ENCODE peak calls at places on chromosomes 7 and 10, in five cellular contexts. O, H, X, Q and J are unnamed samples.

GRCh38 chr10:3433988-3434387 is 261.4 kb upstream of the PITRM1 start:
- DNase-seq in X (no peak), O (no peak), H (no peak), Q (no peak), J (no peak)

GRCh38 chr7:20558963-20559716 is 56.3 kb upstream of the ABCB5 start:
- DNase-seq in Q (no peak), H (no peak), O (no peak), X (no peak), J (no peak)

GRCh38 chr7:66871076-66871475 is 49.9 kb upstream of the TMEM248 start:
- DNase-seq in H (no peak), Q (no peak), O (no peak), X (no peak), J (no peak)

GRCh38 chr10:651700-652099 is 37.8 kb downstream of the DIP2C start:
- DNase-seq in Q (no peak), H (no peak), X (no peak), O (no peak), J (no peak)

GRCh38 chr10:72086466-72087391 is 1.6 kb downstream of the SPOCK2 start:
- DNase-seq in O (no peak), X (peak), H (no peak), Q (peak), J (peak)

GRCh38 chr7:10300557-10300956 is 673.1 kb upstream of the PHF14 start:
- DNase-seq in Q (no peak), O (no peak), H (no peak), X (no peak), J (no peak)

GRCh38 chr10:12513775-12514663 is 164.7 kb downstream of the CAMK1D start:
- DNase-seq in O (no peak), H (no peak), X (no peak), Q (no peak), J (no peak)

GRCh38 chr7:732094-732541 is 5.0 kb upstream of the PRKAR1B start:
- DNase-seq in Q (peak), O (no peak), H (peak), X (no peak), J (no peak)

GRCh38 chr10:113534428-113534827 is 18.4 kb upstream of the HABP2 start:
- DNase-seq in H (peak), X (no peak), O (no peak), Q (no peak), J (no peak)

GRCh38 chr7:2403718-2404648 is 572 bp downstream of the CHST12 start:
- DNase-seq in H (peak), O (no peak), Q (peak), X (peak), J (peak)

GRCh38 chr10:62121197-62121550 is 147.5 kb downstream of the RTKN2 start:
- DNase-seq in H (no peak), X (no peak), Q (no peak), O (no peak), J (no peak)

GRCh38 chr10:106560925-106561640 is 603.4 kb downstream of the SORCS1 start:
- DNase-seq in X (no peak), H (peak), O (no peak), Q (no peak), J (no peak)

GRCh38 chr7:46478046-46478445 is 557.0 kb upstream of the IGFBP3 start:
- DNase-seq in H (peak), X (no peak), Q (no peak), O (no peak), J (no peak)

GRCh38 chr7:5584821-5585220 is 161.2 kb upstream of the TNRC18 start:
- DNase-seq in X (no peak), Q (no peak), O (no peak), H (no peak), J (no peak)

GRCh38 chr10:132663666-132664365 is 122.1 kb downstream of the NKX6-2 start:
- DNase-seq in H (peak), O (no peak), Q (no peak), X (no peak), J (no peak)

GRCh38 chr10:44460499-44460898 is 75.6 kb upstream of the CXCL12 start:
- DNase-seq in O (no peak), Q (no peak), X (no peak), H (no peak), J (no peak)

GRCh38 chr7:142657376-142657775 is 91.9 kb upstream of the PRSS1 start:
- DNase-seq in Q (no peak), X (no peak), O (no peak), H (no peak), J (no peak)

GRCh38 chr10:37732685-37733084 is 124.7 kb downstream of the ZNF248 start:
- DNase-seq in H (no peak), Q (no peak), X (no peak), O (no peak), J (no peak)

GRCh38 chr7:2886900-2887299 is 42.8 kb upstream of the GNA12 start:
- DNase-seq in O (no peak), Q (no peak), X (peak), H (peak), J (peak)

GRCh38 chr7:12549106-12549505 is 21.4 kb upstream of the SCIN start:
- DNase-seq in X (no peak), H (peak), Q (no peak), O (no peak), J (no peak)

GRCh38 chr7:134290286-134290685 is 26.4 kb downstream of the SLC35B4 start:
- DNase-seq in Q (no peak), O (no peak), H (peak), X (no peak), J (no peak)

GRCh38 chr7:33447980-33448379 is 318.6 kb downstream of the BBS9 start:
- DNase-seq in Q (no peak), H (no peak), X (no peak), O (no peak), J (peak)

GRCh38 chr10:113049881-113050280 is 99.8 kb downstream of the TCF7L2 start:
- DNase-seq in Q (no peak), O (no peak), H (no peak), X (no peak), J (no peak)